ENCODE peak calls at places on chromosomes 16 and 17, in four cellular contexts. K is uterus, O is prostate gland, Z is esophagus squamous epithelium. G is an unnamed sample.

GRCh38 chr17:48100591-48101011 is 677 bp downstream of the CBX1 start:
- DNase-seq in O (peak; percentile 57), K (peak; percentile 63), Z (no peak), G (no peak)

GRCh38 chr17:74125160-74125559 is 78.3 kb upstream of the RPL38 start:
- DNase-seq in O (no peak), K (no peak), Z (no peak), G (no peak)

GRCh38 chr16:24635900-24636610 is 93.4 kb upstream of the TNRC6A start:
- DNase-seq in K (peak; percentile 78), O (peak; percentile 67), Z (no peak), G (no peak)

GRCh38 chr17:63838586-63839184 is 3.8 kb downstream of the SMARCD2 start:
- DNase-seq in K (peak; percentile 94), O (peak; percentile 97), Z (no peak), G (no peak)

GRCh38 chr16:66020642-66021041 is 345.8 kb upstream of the CDH5 start:
- DNase-seq in O (no peak), K (no peak), Z (no peak), G (no peak)

GRCh38 chr16:12902511-12903324 is 1.3 kb downstream of the SHISA9 start:
- DNase-seq in Z (no peak), K (no peak), O (no peak), G (no peak)

GRCh38 chr16:2532494-2533141 is 1.4 kb upstream of the CEMP1 start:
- DNase-seq in K (peak; percentile 73), O (peak; percentile 88), Z (no peak), G (no peak)

GRCh38 chr17:1867307-1867706 is 37.5 kb downstream of the RPA1 start:
- DNase-seq in K (no peak), Z (no peak), O (no peak), G (no peak)

GRCh38 chr17:61389670-61390478 is 9.8 kb upstream of the TBX2 start:
- DNase-seq in O (no peak), Z (no peak), K (peak; percentile 52), G (no peak)

GRCh38 chr16:67296422-67296821 is 17.1 kb downstream of the PLEKHG4 start:
- DNase-seq in K (no peak), Z (no peak), O (no peak), G (no peak)

GRCh38 chr16:89729863-89730574 is 8.7 kb downstream of the ZNF276 start:
- DNase-seq in K (no peak), O (no peak), Z (no peak), G (no peak)

GRCh38 chr16:4362476-4363250 is 9.0 kb upstream of the VASN start:
- DNase-seq in O (no peak), K (no peak), Z (no peak), G (no peak)

GRCh38 chr17:1208966-1209365 is 29.2 kb upstream of the ABR start:
- DNase-seq in Z (no peak), K (no peak), O (no peak), G (no peak)

GRCh38 chr16:57939872-57940224 is 31.1 kb downstream of the CNGB1 start:
- DNase-seq in O (no peak), K (no peak), Z (no peak), G (no peak)

GRCh38 chr16:13961099-13961811 is 41.3 kb downstream of the ERCC4 start:
- DNase-seq in Z (no peak), K (no peak), O (no peak), G (no peak)

GRCh38 chr16:85424260-85425060 is 188.7 kb upstream of the GSE1 start:
- DNase-seq in Z (no peak), K (no peak), O (no peak), G (no peak)

GRCh38 chr17:50283714-50284432 is 9.6 kb downstream of the TMEM92 start:
- DNase-seq in Z (no peak), O (no peak), K (no peak), G (no peak)

GRCh38 chr16:84718-85452 is 6.9 kb downstream of the MPG start:
- DNase-seq in Z (no peak), O (no peak), K (peak; percentile 47), G (no peak)

GRCh38 chr17:75345514-75346167 is 56.4 kb upstream of the SLC25A19 start:
- DNase-seq in Z (no peak), K (no peak), O (no peak), G (no peak)

GRCh38 chr17:1705004-1705403 is 5.2 kb downstream of the TLCD2 start:
- DNase-seq in K (no peak), O (no peak), Z (no peak), G (no peak)

GRCh38 chr16:68235105-68235881 is 634 bp downstream of the ESRP2 start:
- DNase-seq in K (peak; percentile 24), O (peak; percentile 68), Z (no peak), G (no peak)

GRCh38 chr17:44314031-44314430 is 5.6 kb downstream of the RUNDC3A start:
- DNase-seq in Z (no peak), K (no peak), O (no peak), G (no peak)

GRCh38 chr17:44317545-44317944 is 7.1 kb downstream of the SLC25A39 start:
- DNase-seq in Z (no peak), K (no peak), O (no peak), G (no peak)

GRCh38 chr17:44314524-44314868 is 6.1 kb downstream of the RUNDC3A start:
- DNase-seq in Z (no peak), K (no peak), O (no peak), G (no peak)

GRCh38 chr17:44314869-44315661 is 6.7 kb downstream of the RUNDC3A start:
- DNase-seq in K (no peak), O (no peak), Z (no peak), G (no peak)

DNA sequence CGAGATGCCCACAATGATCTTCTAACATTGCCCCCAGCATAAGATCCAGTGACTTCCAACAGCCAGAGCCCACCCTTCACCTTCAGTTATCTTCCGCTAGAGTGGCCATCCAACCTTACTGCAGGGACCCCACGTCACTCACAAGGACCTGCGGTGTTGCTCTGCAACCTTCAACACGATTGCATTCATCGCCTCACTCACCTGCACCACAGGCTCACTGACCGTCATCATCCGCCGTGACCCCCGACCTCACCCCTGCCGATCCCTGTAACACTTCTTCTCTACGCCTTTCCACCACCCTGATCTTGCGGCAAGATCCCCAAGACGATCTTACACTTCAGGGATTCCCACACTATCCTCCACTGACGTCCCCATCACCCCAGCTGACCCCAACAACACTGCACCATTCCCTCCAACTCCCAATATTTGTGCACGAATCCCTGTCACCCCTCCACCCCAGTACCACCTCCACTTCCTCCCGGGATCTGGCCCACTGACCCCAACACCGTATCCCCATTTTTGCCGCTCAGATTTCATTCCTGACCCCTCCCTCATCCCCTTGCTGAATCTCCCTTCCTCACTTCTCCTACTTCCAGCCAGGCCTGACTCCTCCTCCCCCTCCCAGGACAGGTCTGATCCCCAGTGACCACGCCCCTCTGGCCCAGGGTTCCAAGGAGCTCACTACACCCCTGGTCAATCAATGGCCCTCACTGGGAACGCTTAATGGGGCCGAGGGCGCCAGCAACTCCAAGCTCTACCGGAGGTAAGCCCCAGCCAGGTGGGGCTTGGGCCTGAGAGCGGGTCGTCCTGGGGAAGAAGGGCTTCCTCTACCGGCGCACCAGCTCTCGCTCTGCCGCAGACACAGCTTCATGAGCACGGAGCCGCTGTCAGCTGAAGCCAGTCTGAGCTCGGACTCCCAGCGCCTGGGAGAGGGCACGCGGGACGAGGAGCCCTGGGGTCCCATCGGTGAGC is 7.6 kb downstream of the RUNDC3A start:
- DNase-seq in Z (no peak), K (no peak), O (no peak), G (no peak)
- TF ChIP-seq POLR2A in Z (no peak), K (no peak), O (no peak), G (no peak)

GRCh38 chr16:11796227-11797165 is 562 bp downstream of the ZC3H7A start:
- DNase-seq in Z (no peak), K (peak; percentile 64), O (peak; percentile 62), G (no peak)
- TF ChIP-seq POLR2A in Z (no peak), K (no peak), O (no peak), G (no peak)

DNA sequence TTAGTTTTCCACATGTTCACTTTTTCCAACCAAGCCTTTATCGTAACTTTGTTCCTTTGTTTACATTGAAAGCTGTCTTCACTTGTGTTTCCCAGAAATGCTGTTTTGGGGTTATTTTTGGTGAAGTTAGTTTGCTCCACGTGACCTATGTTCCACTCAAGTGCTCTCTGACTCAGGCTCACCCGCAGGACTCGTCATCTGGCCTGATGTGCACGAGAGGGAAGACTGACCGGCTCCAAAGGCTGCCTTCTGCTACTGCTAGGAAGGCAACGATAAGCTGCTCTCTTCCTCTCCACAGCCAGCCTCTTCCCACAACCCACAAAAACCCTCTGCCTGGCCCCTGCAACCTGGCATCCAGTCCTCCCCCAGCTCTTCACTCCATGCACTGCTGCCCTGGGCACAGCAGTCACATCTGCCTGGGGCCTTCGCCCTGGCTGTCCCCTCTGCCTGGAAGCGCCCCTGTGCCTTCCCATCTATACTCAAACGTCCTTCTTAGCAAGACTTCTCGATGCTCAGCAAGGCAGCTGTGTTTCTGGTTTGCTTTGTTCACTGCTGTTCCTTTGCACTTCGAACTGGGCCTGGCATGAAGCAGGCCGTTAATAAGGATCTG is 28.0 kb downstream of the ZCCHC14 start:
- DNase-seq in O (no peak), K (peak; percentile 64), Z (no peak), G (peak; percentile 94)
- TF ChIP-seq POLR2A in O (no peak), K (peak; percentile 21), Z (no peak), G (no peak)

DNA sequence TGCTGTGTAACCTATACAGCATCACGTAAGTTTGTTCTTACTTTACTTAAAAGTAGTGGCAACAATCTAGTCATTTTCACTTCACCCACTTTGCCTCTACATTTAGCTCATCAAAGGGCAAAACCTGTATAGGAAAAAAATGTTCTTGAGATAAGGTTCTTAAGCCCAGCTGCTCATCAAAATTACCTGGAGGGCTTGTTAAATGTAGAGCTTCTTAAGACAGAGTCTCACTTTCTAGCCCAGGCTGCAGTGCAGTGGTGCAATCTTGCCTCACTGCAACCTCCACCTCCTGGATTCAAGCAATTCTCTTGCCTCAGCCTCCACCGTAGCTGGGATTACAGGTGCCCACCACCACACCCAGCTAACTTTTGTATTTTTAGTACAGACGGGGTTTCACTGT is 38.2 kb upstream of the TMEM97 start:
- DNase-seq in Z (no peak), O (no peak), K (no peak), G (no peak)
- TF ChIP-seq POLR2A in Z (no peak), O (no peak), K (no peak), G (no peak)